ENCODE peak calls at places on chromosomes 13 and 19, in four cellular contexts. T is stimulated activated CD4-positive, alpha-beta T cell treated with anti-CD3 and anti-CD28 coated beads, Interleukin-1b, Interleukin-23, amount 100 ng/mL, for 1 hour; C is OCI-LY7; I is M059J. K is an unnamed sample.

GRCh38 chr13:106566682-106567420 is 1.1 kb downstream of the ARGLU1 start:
- DNase-seq in I (peak), T (no peak), C (peak), K (peak)

GRCh38 chr13:39676315-39676876 is 20.9 kb downstream of the COG6 start:
- DNase-seq in T (no peak), C (peak), I (peak), K (peak)

GRCh38 chr13:51577690-51578089 is 6.6 kb upstream of the WDFY2 start:
- DNase-seq in C (no peak), T (no peak), I (no peak), K (no peak)

GRCh38 chr19:12723383-12723642 is 419 bp downstream of the TNPO2 start:
- DNase-seq in C (peak), T (no peak), I (peak), K (no peak)

GRCh38 chr13:49807681-49808080 is 15.2 kb upstream of the KPNA3 start:
- DNase-seq in T (no peak), I (no peak), C (no peak), K (no peak)

GRCh38 chr13:32530841-32531253 is 7.7 kb downstream of the N4BP2L2 start:
- DNase-seq in I (peak), T (no peak), C (peak), K (peak)

GRCh38 chr19:55447421-55448174 is 4.5 kb upstream of the SHISA7 start:
- DNase-seq in C (no peak), I (peak), T (no peak), K (no peak)

GRCh38 chr19:51742736-51743288 is 8.9 kb downstream of the FPR1 start:
- DNase-seq in I (peak), T (no peak), C (no peak), K (peak)

GRCh38 chr13:113906566-113906965 is 42.7 kb upstream of the GAS6 start:
- DNase-seq in I (peak), C (no peak), T (no peak), K (no peak)

GRCh38 chr13:34179481-34179880 is 361.5 kb downstream of the RFC3 start:
- DNase-seq in C (no peak), T (no peak), I (peak), K (no peak)

GRCh38 chr13:35855531-35856019 is 275.6 kb downstream of the DCLK1 start:
- DNase-seq in C (no peak), I (peak), T (no peak), K (no peak)

GRCh38 chr13:83992566-83993358 is 110.5 kb upstream of the SLITRK1 start:
- DNase-seq in I (no peak), T (no peak), C (no peak), K (no peak)

GRCh38 chr19:2064395-2064787 is 13.3 kb upstream of the MKNK2 start:
- DNase-seq in T (no peak), C (no peak), I (peak), K (no peak)

GRCh38 chr13:60226507-60226906 is 62.8 kb upstream of the DIAPH3 start:
- DNase-seq in I (peak), C (peak), T (no peak), K (peak)

GRCh38 chr19:46481947-46482346 is 10.6 kb upstream of the PNMA8A start:
- DNase-seq in T (no peak), I (no peak), C (no peak), K (no peak)

GRCh38 chr19:13723206-13723605 is 41.1 kb upstream of the MRI1 start:
- DNase-seq in T (no peak), I (no peak), C (no peak), K (no peak)

GRCh38 chr13:73417012-73417615 is 358.3 kb downstream of the KLF5 start:
- DNase-seq in I (peak), C (peak), T (no peak), K (no peak)

K was measured in brain microvascular endothelial cell.